ENCODE peak calls at places on chromosomes 5 and 9, in nine cellular contexts. B is activated CD8-positive, alpha-beta memory T cell treated with anti-CD3 and anti-CD28 coated beads, Interleukin-2, amount 10 ng/mL, durations not matched to agents 7 days and 5 days; L is NCI-H1436; R is NCI-H2081; O is MCF 10A; H is left cardiac atrium; G is T-helper 2 cell; F is cardiac muscle cell; V is stimulated activated CD4-positive, alpha-beta T cell treated with anti-CD3 and anti-CD28 coated beads, Interleukin-4, amount 100 ng/mL, for 24 hours. E is an unnamed sample.

GRCh38 chr5:68088302-68088701 is 127.3 kb upstream of the PIK3R1 start:
- DNase-seq in G (no peak), H (no peak), V (no peak), R (no peak), F (no peak), B (no peak), L (no peak), O (no peak), E (no peak)

GRCh38 chr5:168171901-168172717 is 119.3 kb upstream of the WWC1 start:
- DNase-seq in H (no peak), L (no peak), G (no peak), O (no peak), R (no peak), V (no peak), F (no peak), B (no peak), E (no peak)

GRCh38 chr9:126440938-126441337 is 114.3 kb downstream of the MVB12B start:
- DNase-seq in V (no peak), R (peak), L (no peak), G (no peak), B (no peak), O (no peak), H (no peak), F (no peak), E (no peak)

GRCh38 chr9:5922192-5922591 is 31.5 kb downstream of the MLANA start:
- DNase-seq in L (no peak), H (no peak), G (no peak), V (no peak), R (no peak), F (no peak), B (no peak), O (no peak), E (no peak)

GRCh38 chr5:78496373-78496772 is 136.0 kb downstream of the SCAMP1 start:
- DNase-seq in B (no peak), L (no peak), V (no peak), R (no peak), F (no peak), G (no peak), O (peak), H (peak), E (no peak)

GRCh38 chr5:143213851-143214363 is 189.6 kb downstream of the NR3C1 start:
- DNase-seq in H (no peak), L (no peak), F (no peak), O (no peak), R (no peak), B (peak), G (no peak), V (no peak), E (no peak)

GRCh38 chr5:177388521-177389052 is 4.4 kb downstream of the SLC34A1 start:
- DNase-seq in F (no peak), B (no peak), V (no peak), G (no peak), O (peak), H (no peak), L (no peak), R (no peak), E (no peak)

GRCh38 chr9:123695391-123695790 is 234.5 kb downstream of the DENND1A start:
- DNase-seq in R (no peak), H (no peak), O (no peak), F (no peak), G (no peak), B (no peak), L (no peak), V (no peak), E (no peak)

GRCh38 chr9:71285191-71285656 is 163.8 kb upstream of the TRPM3 start:
- DNase-seq in O (peak), R (peak), B (peak), L (peak), V (peak), G (no peak), H (peak), F (peak), E (no peak)

GRCh38 chr5:82922086-82922734 is 155.0 kb downstream of the TMEM167A start:
- DNase-seq in F (no peak), G (no peak), H (no peak), V (no peak), O (no peak), R (no peak), L (no peak), B (no peak), E (no peak)

GRCh38 chr5:90563161-90563560 is 4.6 kb downstream of the ADGRV1 start:
- DNase-seq in H (no peak), R (peak), L (peak), V (no peak), F (no peak), G (no peak), B (no peak), O (no peak), E (no peak)

GRCh38 chr5:134964359-134965270 is 3.1 kb upstream of the CATSPER3 start:
- DNase-seq in B (no peak), O (no peak), R (no peak), V (no peak), H (no peak), F (no peak), G (no peak), L (no peak), E (no peak)

GRCh38 chr5:76701298-76701697 is 14.6 kb upstream of the F2R start:
- DNase-seq in F (no peak), B (no peak), G (no peak), V (no peak), H (peak), O (peak), R (no peak), L (no peak), E (no peak)

GRCh38 chr9:82036101-82036500 is 47.5 kb downstream of the SPATA31D1 start:
- DNase-seq in G (no peak), V (no peak), O (no peak), H (no peak), F (no peak), R (no peak), B (no peak), L (no peak), E (no peak)

GRCh38 chr5:157761690-157762611 is 18.4 kb downstream of the LSM11 start:
- DNase-seq in L (peak), F (peak), B (no peak), R (peak), V (peak), O (peak), H (no peak), G (no peak), E (no peak)

GRCh38 chr9:93679536-93680444 is 103.4 kb downstream of the PHF2 start:
- DNase-seq in O (no peak), L (no peak), B (peak), G (no peak), V (peak), R (no peak), H (no peak), F (no peak), E (peak)

GRCh38 chr9:107274953-107275422 is 8.1 kb upstream of the RAD23B start:
- DNase-seq in R (no peak), V (no peak), O (peak), B (no peak), H (no peak), L (no peak), F (no peak), G (no peak), E (no peak)

GRCh38 chr5:158502686-158503085 is 597.0 kb downstream of the EBF1 start:
- DNase-seq in F (no peak), B (no peak), H (no peak), R (no peak), V (no peak), O (no peak), G (no peak), L (no peak), E (peak)

GRCh38 chr5:90882448-90882847 is 323.9 kb downstream of the ADGRV1 start:
- DNase-seq in R (no peak), G (no peak), L (no peak), H (no peak), F (no peak), B (no peak), O (no peak), V (no peak), E (no peak)

GRCh38 chr9:123749580-123750202 is 180.2 kb downstream of the DENND1A start:
- DNase-seq in V (no peak), F (no peak), R (no peak), G (no peak), L (no peak), O (peak), B (no peak), H (no peak), E (no peak)

GRCh38 chr9:137391411-137391754 is 31.6 kb downstream of the EXD3 start:
- DNase-seq in B (no peak), L (no peak), F (no peak), H (no peak), G (no peak), V (no peak), R (no peak), O (no peak), E (no peak)

GRCh38 chr5:176736271-176736965 is 73.9 kb upstream of the UNC5A start:
- DNase-seq in H (no peak), B (peak), G (no peak), F (no peak), R (no peak), O (no peak), L (no peak), V (no peak), E (no peak)

GRCh38 chr5:159257629-159258283 is 5.3 kb upstream of the UBLCP1 start:
- DNase-seq in G (no peak), B (no peak), L (no peak), V (no peak), H (no peak), F (no peak), O (no peak), R (no peak), E (no peak)

GRCh38 chr9:95815153-95815552 is 60.3 kb upstream of the ERCC6L2 start:
- DNase-seq in B (no peak), G (no peak), H (no peak), R (no peak), O (peak), V (no peak), F (no peak), L (no peak), E (no peak)

GRCh38 chr5:179138568-179138925 is 78.4 kb downstream of the ZNF354C start:
- DNase-seq in R (no peak), V (no peak), H (peak), O (no peak), F (no peak), G (no peak), L (no peak), B (no peak), E (peak)

GRCh38 chr9:129568560-129569505 is 52.1 kb downstream of the C9orf50 start:
- DNase-seq in L (no peak), G (no peak), R (peak), O (no peak), V (no peak), H (peak), B (no peak), F (peak), E (peak)

GRCh38 chr5:77232959-77233358 is 22.5 kb downstream of the PDE8B start:
- DNase-seq in O (no peak), H (peak), L (no peak), G (no peak), F (no peak), V (no peak), B (no peak), R (no peak), E (peak)

GRCh38 chr5:62538017-62538942 is 40.3 kb upstream of the LRRC70 start:
- DNase-seq in O (peak), R (no peak), G (no peak), L (no peak), H (no peak), V (peak), B (no peak), F (no peak), E (no peak)

GRCh38 chr9:23820731-23821399 is 5.2 kb downstream of the ELAVL2 start:
- DNase-seq in B (no peak), G (no peak), L (peak), H (no peak), R (peak), F (peak), V (no peak), O (peak), E (no peak)

GRCh38 chr5:157670662-157671591 is at the start of gene C5orf52:
- DNase-seq in O (no peak), H (peak), G (no peak), B (peak), F (peak), R (peak), V (peak), L (no peak), E (peak)